ENCODE peak calls at places on chromosomes 12 and 14, in eight cellular contexts. B is breast epithelium, L is spleen, R is GM23338, V is stomach, Y is endothelial cell of umbilical vein, X is HL-60, Z is Panc1. F is an unnamed sample.

GRCh38 chr12:58443273-58443980 is 476.9 kb downstream of the LRIG3 start:
- DNase-seq in B (no peak), L (no peak), R (peak), V (no peak), Y (peak), X (peak), Z (no peak), F (no peak)

GRCh38 chr12:127144770-127145169 is 1122.2 kb upstream of the TMEM132C start:
- DNase-seq in B (no peak), L (no peak), R (no peak), V (no peak), Y (no peak), X (no peak), Z (no peak), F (no peak)

GRCh38 chr14:23404331-23404900 is 3.7 kb downstream of the MYH6 start:
- DNase-seq in B (no peak), L (no peak), R (no peak), V (no peak), Y (no peak), X (no peak), Z (no peak), F (no peak)

GRCh38 chr14:92294506-92294905 is 28.5 kb upstream of the SLC24A4 start:
- DNase-seq in B (no peak), L (no peak), R (no peak), V (no peak), Y (no peak), X (no peak), Z (no peak), F (no peak)

GRCh38 chr12:20392339-20392738 is 24.0 kb downstream of the PDE3A start:
- DNase-seq in B (no peak), L (no peak), R (no peak), V (no peak), Y (no peak), X (no peak), Z (no peak), F (no peak)

GRCh38 chr12:50542448-50542847 is 37.7 kb downstream of the DIP2B start:
- DNase-seq in B (no peak), L (no peak), R (no peak), V (no peak), Y (no peak), X (no peak), Z (no peak), F (no peak)

GRCh38 chr14:52052991-52053390 is 15.9 kb downstream of the NID2 start:
- DNase-seq in B (no peak), L (no peak), R (no peak), V (no peak), Y (no peak), X (no peak), Z (no peak), F (no peak)

GRCh38 chr12:32053881-32054624 is 52.6 kb upstream of the BICD1 start:
- DNase-seq in B (no peak), L (no peak), R (no peak), V (no peak), Y (no peak), X (no peak), Z (no peak), F (no peak)

GRCh38 chr12:48736456-48736855 is 19.9 kb upstream of the CCNT1 start:
- DNase-seq in B (no peak), L (no peak), R (no peak), V (no peak), Y (no peak), X (no peak), Z (no peak), F (no peak)

GRCh38 chr12:1776139-1776975 is 44.0 kb upstream of the LRTM2 start:
- DNase-seq in B (no peak), L (no peak), R (no peak), V (no peak), Y (no peak), X (no peak), Z (no peak), F (no peak)

GRCh38 chr12:8065991-8066594 is at the start of gene C3AR1:
- DNase-seq in B (no peak), L (no peak), R (no peak), V (no peak), Y (peak), X (peak), Z (no peak), F (peak)

GRCh38 chr14:99707420-99707819 is 23.3 kb downstream of the CYP46A1 start:
- DNase-seq in B (peak), L (no peak), R (no peak), V (no peak), Y (no peak), X (no peak), Z (no peak), F (no peak)

GRCh38 chr14:68271996-68272395 is 452.4 kb downstream of the RAD51B start:
- DNase-seq in B (no peak), L (no peak), R (no peak), V (no peak), Y (no peak), X (no peak), Z (no peak), F (no peak)

GRCh38 chr14:64232095-64232830 is 61.9 kb downstream of the ESR2 start:
- DNase-seq in B (no peak), L (no peak), R (no peak), V (no peak), Y (peak), X (no peak), Z (no peak), F (no peak)

GRCh38 chr12:55797068-55797467 is 20.5 kb downstream of the SARNP start:
- DNase-seq in B (no peak), L (no peak), R (peak), V (no peak), Y (peak), X (peak), Z (no peak), F (no peak)

GRCh38 chr12:14567311-14568195 is at the start of gene PLBD1:
- DNase-seq in B (no peak), L (peak), R (peak), V (peak), Y (peak), X (no peak), Z (peak), F (peak)

GRCh38 chr12:50296554-50296953 is 13.2 kb upstream of the LIMA1 start:
- DNase-seq in B (no peak), L (no peak), R (no peak), V (no peak), Y (no peak), X (no peak), Z (no peak), F (no peak)

GRCh38 chr12:74412607-74413230 is 124.9 kb upstream of the ATXN7L3B start:
- DNase-seq in B (no peak), L (no peak), R (peak), V (no peak), Y (peak), X (no peak), Z (no peak), F (no peak)

GRCh38 chr12:20125259-20125919 is 242.9 kb upstream of the PDE3A start:
- DNase-seq in B (no peak), L (no peak), R (no peak), V (no peak), Y (no peak), X (no peak), Z (no peak), F (no peak)

GRCh38 chr14:64209428-64210165 is 84.6 kb downstream of the ESR2 start:
- DNase-seq in B (no peak), L (peak), R (no peak), V (no peak), Y (no peak), X (peak), Z (no peak), F (no peak)

GRCh38 chr14:56482306-56482705 is 97.3 kb upstream of the TMEM260 start:
- DNase-seq in B (no peak), L (no peak), R (peak), V (no peak), Y (peak), X (peak), Z (no peak), F (no peak)

GRCh38 chr12:76303365-76303764 is 44.9 kb downstream of the BBS10 start:
- DNase-seq in B (no peak), L (no peak), R (no peak), V (no peak), Y (no peak), X (no peak), Z (no peak), F (no peak)

GRCh38 chr14:103028161-103028767 is 29.1 kb downstream of the CDC42BPB start:
- DNase-seq in B (no peak), L (peak), R (no peak), V (no peak), Y (no peak), X (no peak), Z (no peak), F (no peak)

GRCh38 chr12:43111608-43112007 is 440.4 kb downstream of the ADAMTS20 start:
- DNase-seq in B (no peak), L (no peak), R (no peak), V (no peak), Y (no peak), X (no peak), Z (no peak), F (no peak)

GRCh38 chr14:24232645-24233537 is at the start of gene GMPR2:
- DNase-seq in B (no peak), L (peak), R (peak), V (no peak), Y (no peak), X (no peak), Z (no peak), F (no peak)

GRCh38 chr14:62146014-62146413 is 383.8 kb downstream of the SNAPC1 start:
- DNase-seq in B (no peak), L (no peak), R (no peak), V (no peak), Y (no peak), X (no peak), Z (no peak), F (no peak)

GRCh38 chr14:105139212-105139825 is 29.3 kb downstream of the JAG2 start:
- DNase-seq in B (no peak), L (peak), R (no peak), V (no peak), Y (no peak), X (no peak), Z (no peak), F (no peak)

GRCh38 chr14:77023001-77023996 is 5.2 kb downstream of the IRF2BPL start:
- DNase-seq in B (no peak), L (no peak), R (peak), V (peak), Y (peak), X (no peak), Z (no peak), F (no peak)

GRCh38 chr14:104724981-104725771 is 1.1 kb downstream of the ADSS1 start:
- DNase-seq in B (no peak), L (no peak), R (peak), V (peak), Y (no peak), X (no peak), Z (no peak), F (no peak)

GRCh38 chr12:26700430-26700829 is 132.6 kb downstream of the ITPR2 start:
- DNase-seq in B (no peak), L (no peak), R (no peak), V (no peak), Y (no peak), X (no peak), Z (no peak), F (no peak)

GRCh38 chr14:89444044-89444443 is 27.0 kb upstream of the FOXN3 start:
- DNase-seq in B (no peak), L (no peak), R (no peak), V (no peak), Y (peak), X (no peak), Z (no peak), F (no peak)

GRCh38 chr14:36052681-36053080 is 123.8 kb downstream of the PTCSC3 start:
- DNase-seq in B (no peak), L (no peak), R (no peak), V (no peak), Y (no peak), X (no peak), Z (no peak), F (no peak)
- TF ChIP-seq POLR2AphosphoS5 in B (no peak), L (no peak), R (no peak), V (no peak), Y (no peak), X (no peak), Z (no peak), F (no peak)

GRCh38 chr14:55433880-55434804 is 6.3 kb downstream of the TBPL2 start:
- DNase-seq in B (no peak), L (peak), R (no peak), V (no peak), Y (no peak), X (no peak), Z (no peak), F (no peak)
- TF ChIP-seq POLR2AphosphoS5 in B (no peak), L (no peak), R (no peak), V (no peak), Y (no peak), X (no peak), Z (no peak), F (no peak)

GRCh38 chr12:52007982-52008510 is 1.3 kb downstream of the TAMALIN start:
- DNase-seq in B (no peak), L (no peak), R (no peak), V (no peak), Y (no peak), X (no peak), Z (no peak), F (no peak)

GRCh38 chr12:52009081-52009751 is 2.5 kb downstream of the TAMALIN start:
- DNase-seq in B (no peak), L (no peak), R (no peak), V (no peak), Y (peak), X (no peak), Z (no peak), F (no peak)

GRCh38 chr12:52006726-52007157 is at the start of gene TAMALIN:
- DNase-seq in B (peak), L (peak), R (peak), V (peak), Y (peak), X (no peak), Z (no peak), F (peak)

GRCh38 chr12:52005903-52006703 is 643 bp upstream of the TAMALIN start:
- DNase-seq in B (no peak), L (peak), R (peak), V (peak), Y (no peak), X (peak), Z (no peak), F (peak)

GRCh38 chr12:52007158-52007921 is 594 bp downstream of the TAMALIN start:
- DNase-seq in B (no peak), L (peak), R (peak), V (peak), Y (peak), X (no peak), Z (no peak), F (peak)
- TF ChIP-seq POLR2AphosphoS5 in B (peak), L (peak), R (no peak), V (peak), Y (peak), X (no peak), Z (no peak), F (no peak)

DNA sequence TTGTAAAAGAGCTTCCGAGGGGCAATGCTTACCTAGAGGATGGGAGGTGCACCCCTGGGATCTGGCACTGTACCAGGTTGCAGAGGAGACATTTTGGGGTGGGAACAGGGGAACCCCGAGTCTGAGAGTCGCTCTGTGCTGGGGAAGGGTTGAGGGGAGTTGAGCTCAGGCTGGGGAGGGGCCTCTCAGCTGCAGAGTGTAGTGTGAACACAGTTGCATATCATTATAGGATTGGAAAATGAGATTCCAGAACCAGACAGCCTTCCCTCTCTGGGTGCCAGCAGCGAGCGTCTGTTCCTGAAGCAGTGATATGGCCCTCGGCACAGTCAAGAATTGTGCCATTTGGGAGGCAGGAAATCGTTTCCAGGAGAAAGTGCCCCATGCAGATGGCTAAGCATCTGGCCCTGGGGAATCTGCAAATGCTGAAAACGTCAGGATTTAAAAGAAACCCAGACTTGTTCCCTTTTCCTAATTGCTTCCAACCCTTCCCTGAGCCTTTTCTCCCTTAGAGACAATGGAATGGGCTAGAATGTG is 70.4 kb upstream of the SFSWAP start:
- DNase-seq in B (no peak), L (no peak), R (no peak), V (no peak), Y (peak), X (no peak), Z (no peak), F (no peak)
- TF ChIP-seq POLR2AphosphoS5 in B (no peak), L (no peak), R (no peak), V (no peak), Y (no peak), X (no peak), Z (no peak), F (no peak)

DNA sequence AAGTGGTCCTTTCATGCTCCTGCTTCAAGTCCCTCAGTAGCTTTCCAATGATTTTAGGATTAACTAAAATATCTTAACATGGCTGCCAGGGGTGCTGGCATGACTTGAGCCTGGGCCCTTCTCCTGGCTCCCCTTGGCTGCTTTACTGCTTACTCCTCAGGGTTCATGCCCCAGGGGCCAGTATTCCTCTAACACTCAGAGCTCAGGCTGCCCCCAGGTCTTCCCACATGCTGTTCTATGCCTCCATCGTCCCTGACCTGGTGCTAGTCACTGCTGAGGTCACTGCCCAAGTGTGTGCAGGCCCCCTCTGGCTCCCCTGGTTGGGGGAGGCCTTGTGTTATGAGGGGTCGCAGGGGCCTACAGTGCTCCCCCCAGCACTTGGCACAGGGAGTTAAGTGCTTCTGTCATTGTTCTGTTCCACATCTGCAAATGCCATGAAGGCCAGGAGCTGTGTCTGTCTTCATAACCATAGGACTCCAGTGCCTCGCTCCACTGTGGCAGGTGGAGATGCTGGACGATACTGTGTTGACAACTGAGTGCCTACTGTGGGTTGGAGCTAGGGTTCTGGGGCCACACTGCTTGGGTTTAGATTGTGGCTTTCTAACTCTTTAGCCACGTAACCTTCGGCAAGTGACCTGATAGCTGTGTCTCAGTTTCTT is 190.6 kb downstream of the CALM1 start:
- DNase-seq in B (no peak), L (no peak), R (no peak), V (no peak), Y (no peak), X (no peak), Z (no peak), F (no peak)
- TF ChIP-seq POLR2AphosphoS5 in B (no peak), L (no peak), R (no peak), V (no peak), Y (no peak), X (no peak), Z (no peak), F (no peak)

GRCh38 chr12:30754750-30755394 is at the start of gene CAPRIN2:
- DNase-seq in B (peak), L (peak), R (peak), V (peak), Y (peak), X (peak), Z (peak), F (peak)
- TF ChIP-seq POLR2AphosphoS5 in B (no peak), L (peak), R (peak), V (peak), Y (peak), X (peak), Z (peak), F (peak)

DNA sequence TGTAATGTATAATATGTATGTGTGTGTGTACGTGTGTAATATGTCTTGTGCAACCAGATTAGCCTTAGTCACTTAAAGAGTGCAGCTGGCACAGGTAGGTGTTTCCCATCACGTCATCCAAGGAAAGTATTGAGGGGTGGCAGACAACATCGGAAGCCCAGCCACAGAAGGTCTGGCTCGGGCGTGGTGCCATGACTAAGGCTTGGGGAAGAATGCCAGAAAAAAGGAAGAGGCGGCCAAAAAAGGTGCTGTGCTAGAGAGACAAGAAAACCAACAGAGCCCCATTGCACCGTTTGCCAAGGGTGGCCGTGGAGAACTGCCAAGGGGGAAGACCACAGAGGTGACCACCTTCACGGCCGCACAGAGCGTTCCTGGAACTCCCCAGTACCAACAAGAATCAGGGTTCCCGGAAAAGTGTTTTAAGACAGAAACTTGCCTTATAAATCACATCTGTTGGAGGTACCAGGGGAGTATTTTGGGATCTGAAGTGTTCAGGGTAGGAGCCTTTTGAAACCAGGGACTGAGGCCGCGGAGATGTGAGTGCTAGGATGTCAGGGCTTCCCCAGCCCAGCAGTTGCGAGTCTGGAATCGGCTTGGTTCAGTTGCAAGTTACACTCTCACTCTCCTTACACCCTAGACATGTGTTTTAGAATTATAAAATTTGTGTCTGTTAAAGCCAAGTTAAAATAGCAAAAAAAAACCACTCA is 131.2 kb upstream of the DYRK2 start:
- DNase-seq in B (peak), L (no peak), R (no peak), V (peak), Y (no peak), X (no peak), Z (no peak), F (no peak)
- TF ChIP-seq POLR2AphosphoS5 in B (no peak), L (no peak), R (no peak), V (peak), Y (no peak), X (no peak), Z (no peak), F (no peak)

F was measured in GM12891.